ENCODE peak calls at places on chromosome 4, in four cellular contexts. T is cardiac muscle cell; M is right atrium auricular region; B is CD4-positive, alpha-beta T cell. E is an unnamed sample.

GRCh38 chr4:110354460-110354859 is 121.5 kb upstream of the ENPEP start:
- DNase-seq in T (no peak), M (no peak), B (no peak), E (no peak)

GRCh38 chr4:91827914-91828313 is 475.9 kb upstream of the GRID2 start:
- DNase-seq in T (no peak), M (no peak), B (no peak), E (no peak)

GRCh38 chr4:183409956-183410355 is 34.5 kb upstream of the CDKN2AIP start:
- DNase-seq in T (no peak), M (no peak), B (no peak), E (no peak)

GRCh38 chr4:90572996-90573395 is 445.8 kb downstream of the CCSER1 start:
- DNase-seq in T (no peak), M (no peak), B (no peak), E (no peak)

GRCh38 chr4:153394945-153395344 is 50.5 kb downstream of the MND1 start:
- DNase-seq in T (no peak), M (no peak), B (no peak), E (no peak)

GRCh38 chr4:3287972-3288570 is 4.8 kb upstream of the RGS12 start:
- DNase-seq in T (no peak), M (no peak), B (no peak), E (no peak)

GRCh38 chr4:153448003-153448731 is 18.0 kb upstream of the TMEM131L start:
- DNase-seq in T (no peak), M (no peak), B (no peak), E (no peak)

GRCh38 chr4:139779653-139780052 is 114.0 kb downstream of the MGST2 start:
- DNase-seq in T (no peak), M (no peak), B (no peak), E (no peak)

GRCh38 chr4:145098675-145099037 is 545 bp downstream of the ABCE1 start:
- DNase-seq in T (peak; percentile 41), M (no peak), B (peak; percentile 18), E (peak; percentile 61)

GRCh38 chr4:121728066-121728465 is 31.3 kb upstream of the ANXA5 start:
- DNase-seq in T (no peak), M (no peak), B (no peak), E (peak; percentile 58)

GRCh38 chr4:108834167-108834566 is 71.3 kb upstream of the ETNPPL start:
- DNase-seq in T (no peak), M (no peak), B (no peak), E (peak; percentile 72)

GRCh38 chr4:117239434-117239833 is 154.1 kb upstream of the TRAM1L1 start:
- DNase-seq in T (no peak), M (no peak), B (no peak), E (no peak)

GRCh38 chr4:120919358-120919757 is 3.2 kb downstream of the PRDM5 start:
- DNase-seq in T (no peak), M (no peak), B (no peak), E (no peak)

GRCh38 chr4:111773858-111774257 is 371.4 kb upstream of the FAM241A start:
- DNase-seq in T (peak; percentile 24), M (no peak), B (no peak), E (peak; percentile 6)

GRCh38 chr4:23904639-23905061 is 14.8 kb upstream of the PPARGC1A start:
- DNase-seq in T (no peak), M (no peak), B (no peak), E (no peak)

GRCh38 chr4:71292228-71292627 is 46.6 kb upstream of the SLC4A4 start:
- DNase-seq in T (no peak), M (no peak), B (no peak), E (no peak)

GRCh38 chr4:7464259-7464655 is 29.5 kb upstream of the PSAPL1 start:
- DNase-seq in T (no peak), M (no peak), B (no peak), E (no peak)

GRCh38 chr4:159413252-159413941 is 310.5 kb downstream of the RAPGEF2 start:
- DNase-seq in T (no peak), M (no peak), B (no peak), E (no peak)

GRCh38 chr4:182853731-182854130 is 63.5 kb downstream of the DCTD start:
- DNase-seq in T (no peak), M (no peak), B (no peak), E (no peak)

GRCh38 chr4:87399148-87399547 is 8.2 kb upstream of the HSD17B11 start:
- DNase-seq in T (peak; percentile 34), M (no peak), B (no peak), E (no peak)

GRCh38 chr4:164935363-164935762 is 42.1 kb downstream of the TRIM61 start:
- DNase-seq in T (no peak), M (no peak), B (no peak), E (no peak)

GRCh38 chr4:14404730-14405129 is 597.6 kb upstream of the CPEB2 start:
- DNase-seq in T (no peak), M (no peak), B (no peak), E (no peak)

GRCh38 chr4:60296381-60296780 is 903.7 kb upstream of the ADGRL3 start:
- DNase-seq in T (no peak), M (no peak), B (no peak), E (no peak)

GRCh38 chr4:67531349-67531748 is 14.0 kb downstream of the CENPC start:
- DNase-seq in T (no peak), M (no peak), B (no peak), E (no peak)

GRCh38 chr4:83894831-83895230 is 358.9 kb downstream of the GPAT3 start:
- DNase-seq in T (no peak), M (no peak), B (no peak), E (no peak)

GRCh38 chr4:151415978-151416377 is 7.0 kb downstream of the FHIP1A start:
- DNase-seq in T (no peak), M (no peak), B (no peak), E (peak; percentile 34)

GRCh38 chr4:105605493-105605892 is 53.1 kb downstream of the ARHGEF38 start:
- DNase-seq in T (no peak), M (no peak), B (no peak), E (no peak)

GRCh38 chr4:71266090-71266794 is 72.6 kb upstream of the SLC4A4 start:
- DNase-seq in T (no peak), M (peak; percentile 69), B (no peak), E (no peak)

GRCh38 chr4:147820975-147821374 is 89.1 kb downstream of the ARHGAP10 start:
- DNase-seq in T (no peak), M (no peak), B (no peak), E (peak; percentile 79)

GRCh38 chr4:98468744-98469143 is 189.7 kb downstream of the TSPAN5 start:
- DNase-seq in T (no peak), M (no peak), B (no peak), E (no peak)

GRCh38 chr4:36753048-36753447 is 471.6 kb downstream of the DTHD1 start:
- DNase-seq in T (no peak), M (no peak), B (no peak), E (no peak)

GRCh38 chr4:2261853-2262144 is at the start of gene MXD4:
- DNase-seq in T (no peak), M (no peak), B (no peak), E (no peak)

GRCh38 chr4:42995343-42995944 is 102.9 kb downstream of the GRXCR1 start:
- DNase-seq in T (peak; percentile 56), M (no peak), B (no peak), E (peak; percentile 40)

GRCh38 chr4:168605411-168605810 is 108.6 kb downstream of the PALLD start:
- DNase-seq in T (no peak), M (no peak), B (no peak), E (no peak)

GRCh38 chr4:149166365-149166764 is 649.3 kb downstream of the IQCM start:
- DNase-seq in T (no peak), M (no peak), B (no peak), E (no peak)
- H3K27ac ChIP-seq in T (no peak overlapping the region), M (no peak overlapping the region), B (no peak overlapping the region), E (no peak overlapping the region)

GRCh38 chr4:53905935-53906377 is 158.4 kb downstream of the CHIC2 start:
- DNase-seq in T (peak; percentile 73), M (no peak), B (no peak), E (no peak)
- TF ChIP-seq CTCF in T (no peak), M (no peak), B (no peak), E (no peak)

GRCh38 chr4:25092139-25092538 is 61.4 kb upstream of the LGI2 start:
- DNase-seq in T (no peak), M (no peak), B (no peak), E (no peak)
- H3K27ac ChIP-seq in T (peak overlapping the region; percentile 63), M (no peak overlapping the region), B (no peak overlapping the region), E (no peak overlapping the region)

GRCh38 chr4:16225681-16225995 is 633 bp downstream of the TAPT1 start:
- DNase-seq in T (no peak), M (no peak), B (no peak), E (no peak)
- TF ChIP-seq CTCF in T (no peak), M (no peak), B (no peak), E (no peak)

DNA sequence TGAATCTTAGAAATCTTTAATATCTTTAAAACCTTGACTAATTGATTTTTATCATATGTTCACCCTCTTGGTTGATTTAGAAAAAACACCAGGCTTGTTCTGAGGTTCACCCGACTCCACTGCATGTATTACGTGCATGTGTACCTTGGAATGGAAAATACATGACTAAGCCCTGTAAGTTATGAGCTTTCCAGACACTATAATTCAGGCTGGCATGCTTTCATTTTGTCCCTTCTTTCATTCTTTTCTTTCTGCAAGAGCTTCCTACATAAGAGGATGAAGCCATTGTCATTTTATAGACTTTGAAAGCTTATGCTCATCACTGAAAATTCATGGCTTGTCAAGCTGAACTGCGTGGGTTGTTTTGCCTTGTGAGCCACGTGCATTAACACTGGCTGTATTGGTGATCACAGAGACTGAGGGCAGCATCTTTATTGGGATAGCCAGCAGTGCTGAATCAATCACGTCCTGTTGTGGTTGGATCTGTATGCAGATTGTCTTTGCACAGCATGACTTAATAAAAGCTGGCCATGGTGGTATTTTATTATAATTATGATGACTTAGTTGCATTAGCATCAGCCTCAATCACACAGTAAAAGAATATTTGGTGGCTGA is 141.9 kb downstream of the SLIT2 start:
- DNase-seq in T (no peak), M (no peak), B (no peak), E (no peak)
- H3K27ac ChIP-seq in T (no peak overlapping the region), M (no peak overlapping the region), B (no peak overlapping the region), E (no peak overlapping the region)

GRCh38 chr4:62070291-62070852 is 870.2 kb downstream of the ADGRL3 start:
- DNase-seq in T (no peak), M (no peak), B (no peak), E (no peak)
- TF ChIP-seq CTCF in T (no peak), M (no peak), B (no peak), E (no peak)

GRCh38 chr4:177687117-177687516 is 244.9 kb upstream of the AGA start:
- DNase-seq in T (no peak), M (no peak), B (no peak), E (no peak)
- H3K27ac ChIP-seq in T (no peak overlapping the region), M (no peak overlapping the region), B (no peak overlapping the region), E (no peak overlapping the region)